ENCODE peak calls at places on chromosomes 11 and 22, in five cellular contexts. Z is cardiac fibroblast, W is foreskin fibroblast, D is A673, T is fibroblast of mammary gland. H is an unnamed sample.

GRCh38 chr11:85628771-85629341 is 463 bp downstream of the TMEM126B start:
- DNase-seq in Z (peak), W (peak), D (peak), T (peak), H (peak)

GRCh38 chr11:67563354-67564114 is 20.1 kb upstream of the GSTP1 start:
- DNase-seq in Z (peak), W (peak), D (no peak), T (peak), H (peak)

GRCh38 chr11:74783241-74783871 is 34.7 kb downstream of the RNF169 start:
- DNase-seq in Z (peak), W (peak), D (no peak), T (peak), H (peak)

GRCh38 chr22:18095101-18095805 is 15.4 kb upstream of the TUBA8 start:
- DNase-seq in Z (no peak), W (no peak), D (no peak), T (no peak), H (peak)

GRCh38 chr22:19022755-19023154 is 86.7 kb upstream of the PRODH start:
- DNase-seq in Z (no peak), W (no peak), D (no peak), T (no peak), H (no peak)

GRCh38 chr11:69538840-69539239 is 57.4 kb downstream of the LINC01488 start:
- DNase-seq in Z (no peak), W (no peak), D (no peak), T (no peak), H (no peak)

GRCh38 chr11:34165121-34165520 is 59.7 kb downstream of the NAT10 start:
- DNase-seq in Z (no peak), W (no peak), D (no peak), T (no peak), H (no peak)

GRCh38 chr22:46013460-46014416 is 36.8 kb upstream of the WNT7B start:
- DNase-seq in Z (peak), W (peak), D (peak), T (peak), H (peak)

GRCh38 chr22:41478473-41478872 is 9.6 kb downstream of the ACO2 start:
- DNase-seq in Z (no peak), W (no peak), D (no peak), T (no peak), H (no peak)

GRCh38 chr11:63818609-63819008 is 5.4 kb downstream of the SPINDOC start:
- DNase-seq in Z (no peak), W (no peak), D (no peak), T (no peak), H (no peak)
- TF ChIP-seq CTCF in Z (no peak), W (no peak), D (no peak), T (no peak), H (no peak)

DNA sequence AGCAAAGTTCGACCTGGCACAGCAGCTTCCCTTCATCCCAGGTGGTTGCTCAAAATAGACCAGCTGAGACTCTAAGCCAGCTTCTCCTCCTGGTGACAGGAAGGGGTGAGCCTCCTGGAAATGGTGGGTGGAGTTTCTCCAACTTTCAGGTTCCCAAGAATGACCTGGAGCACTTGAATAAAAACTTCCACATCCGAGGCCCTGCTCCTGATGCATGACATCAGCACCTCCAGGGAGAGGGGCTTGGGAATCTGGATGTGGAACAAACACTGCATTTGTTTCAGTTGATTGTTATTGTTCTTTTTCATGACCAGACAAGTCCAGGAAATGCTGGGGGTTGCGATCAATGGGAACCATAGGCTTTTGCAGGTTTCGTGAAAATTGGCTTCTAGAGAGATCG is 19.4 kb downstream of the ST14 start:
- DNase-seq in Z (no peak), W (no peak), D (no peak), T (no peak), H (no peak)
- H3K4me3 ChIP-seq in Z (no peak), W (no peak), D (no peak), T (no peak), H (no peak)

DNA sequence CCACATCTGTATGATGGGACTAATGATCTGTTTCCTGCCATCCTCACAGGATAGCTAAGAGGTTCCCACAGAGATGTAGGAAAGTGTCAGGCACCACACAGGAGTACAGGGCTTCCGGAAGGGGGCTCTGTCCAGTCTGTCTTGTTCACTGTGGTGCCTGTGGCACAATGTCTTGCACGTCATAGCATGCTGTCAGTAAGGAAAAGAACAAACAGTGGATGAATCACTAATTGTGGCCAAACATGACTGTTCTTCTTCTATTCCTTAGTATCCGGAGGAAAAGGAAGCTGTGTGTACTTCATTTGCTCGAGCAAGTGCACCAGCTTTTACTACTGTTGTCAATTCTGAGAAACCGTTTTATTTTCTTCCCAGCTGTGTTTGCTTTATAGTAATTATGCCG is 73.4 kb upstream of the YWHAH start:
- DNase-seq in Z (peak), W (peak), D (no peak), T (peak), H (peak)
- TF ChIP-seq CTCF in Z (peak), W (peak), D (no peak), T (peak), H (peak)

DNA sequence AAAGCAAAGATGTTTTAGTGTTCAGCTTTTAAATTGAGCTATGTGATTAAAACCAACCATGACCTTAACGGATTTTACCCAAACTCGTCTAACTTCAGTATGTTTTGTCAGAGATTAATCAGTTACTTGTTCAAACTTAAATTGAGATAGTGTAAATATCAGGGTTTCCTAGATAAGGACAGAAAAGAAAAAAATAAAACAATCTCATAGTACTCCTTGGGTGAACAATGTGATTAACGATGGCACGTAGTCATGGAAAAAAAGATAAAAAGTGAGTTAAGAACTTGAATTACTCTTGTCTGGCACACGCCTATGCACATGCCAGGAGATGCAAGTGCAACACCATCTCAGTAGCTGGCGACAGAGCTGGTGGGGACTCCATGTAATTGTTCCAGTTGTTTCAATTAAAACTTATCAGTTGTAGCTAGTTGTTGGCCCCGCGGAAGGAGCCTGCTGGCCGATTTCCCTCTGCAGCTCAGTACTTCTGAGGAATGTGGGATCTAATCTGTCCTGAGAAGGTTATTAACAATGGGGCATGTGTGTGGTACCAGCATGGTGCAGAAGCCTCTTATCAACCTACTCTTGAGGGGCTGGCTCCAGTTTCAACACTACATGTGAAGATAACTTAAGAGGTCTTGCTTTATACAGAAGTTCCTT is 3.0 kb downstream of the RASSF10 start:
- DNase-seq in Z (peak), W (no peak), D (no peak), T (no peak), H (no peak)
- H3K4me3 ChIP-seq in Z (no peak), W (no peak), D (no peak), T (no peak), H (no peak)

DNA sequence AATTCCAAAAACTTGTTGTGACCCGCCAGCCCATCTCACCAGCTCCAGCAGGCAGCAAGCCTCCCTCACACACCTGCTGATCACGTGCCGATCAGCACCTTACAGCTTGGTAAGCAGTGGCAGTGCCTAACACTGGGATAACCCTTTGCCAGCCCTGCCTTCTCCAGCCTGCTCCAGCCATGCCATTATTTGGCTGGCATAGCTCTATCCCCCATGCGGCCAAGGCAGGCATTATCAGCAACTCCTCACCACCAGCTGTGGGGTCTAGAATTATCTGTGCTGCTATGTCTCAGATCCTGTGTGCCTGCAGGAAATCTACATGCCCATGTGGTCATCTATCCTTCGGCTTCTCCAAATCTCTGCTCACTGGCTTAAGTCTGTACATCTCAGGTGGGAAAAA is 215.0 kb downstream of the ST3GAL4 start:
- DNase-seq in Z (no peak), W (no peak), D (peak), T (no peak), H (no peak)
- TF ChIP-seq CTCF in Z (no peak), W (no peak), D (peak), T (no peak), H (no peak)

GRCh38 chr22:36235585-36235984 is 3.7 kb downstream of the APOL2 start:
- DNase-seq in Z (no peak), W (no peak), D (no peak), T (no peak), H (no peak)

GRCh38 chr22:36237462-36238347 is 1.6 kb downstream of the APOL2 start:
- DNase-seq in Z (peak), W (peak), D (no peak), T (peak), H (peak)

GRCh38 chr22:36234919-36235318 is 4.4 kb downstream of the APOL2 start:
- DNase-seq in Z (peak), W (no peak), D (no peak), T (no peak), H (no peak)

GRCh38 chr22:36238348-36239149 is 778 bp downstream of the APOL2 start:
- DNase-seq in Z (peak), W (peak), D (peak), T (no peak), H (no peak)

GRCh38 chr22:36236338-36237319 is 2.7 kb downstream of the APOL2 start:
- DNase-seq in Z (no peak), W (no peak), D (no peak), T (no peak), H (no peak)
- H3K4me3 ChIP-seq in Z (peak), W (no peak), D (no peak), T (peak), H (no peak)

DNA sequence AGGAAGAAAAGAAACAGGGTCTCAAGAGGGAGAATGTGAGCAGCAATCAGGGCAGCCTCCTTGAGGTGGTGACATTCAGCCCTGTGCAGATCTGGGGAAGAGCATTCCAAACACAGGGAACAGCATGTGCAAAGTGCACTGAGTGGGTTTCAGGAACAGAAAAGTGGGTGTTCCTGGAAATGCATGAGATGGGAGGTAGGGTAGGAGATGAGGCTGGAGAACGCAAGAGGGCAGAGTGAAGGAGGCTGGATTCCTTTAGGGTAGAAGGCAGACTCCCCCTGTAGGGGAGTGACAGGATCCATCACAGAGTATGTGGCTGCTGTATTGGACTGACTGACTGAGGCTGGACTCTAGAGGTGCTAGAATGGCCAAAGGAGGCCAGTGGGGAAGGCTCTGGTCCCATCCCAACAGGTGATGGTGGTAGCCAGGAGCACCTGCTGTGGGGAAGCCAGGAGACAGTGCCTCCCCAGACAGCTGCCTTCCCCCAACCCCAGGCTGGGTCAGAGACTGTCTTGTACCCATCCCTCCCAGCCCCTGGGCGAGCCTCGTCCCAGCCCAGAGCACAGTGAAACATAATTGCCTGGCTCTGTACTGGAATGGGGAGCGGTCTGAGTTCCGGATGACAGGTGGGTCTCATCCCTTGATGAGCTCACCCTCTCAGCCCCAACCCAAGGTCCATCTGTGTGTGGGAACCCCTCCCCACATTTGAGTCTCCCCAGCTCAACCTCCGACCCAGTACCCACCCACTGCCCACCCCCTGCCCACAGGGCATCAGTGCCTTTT is 419.4 kb downstream of the MN1 start:
- DNase-seq in Z (no peak), W (no peak), D (no peak), T (no peak), H (no peak)
- TF ChIP-seq CTCF in Z (no peak), W (no peak), D (no peak), T (no peak), H (no peak)

GRCh38 chr11:72816404-72816990 is 2.3 kb downstream of the ATG16L2 start:
- DNase-seq in Z (no peak), W (peak), D (no peak), T (no peak), H (no peak)
- H3K4me3 ChIP-seq in Z (no peak), W (no peak), D (no peak), T (no peak), H (no peak)

DNA sequence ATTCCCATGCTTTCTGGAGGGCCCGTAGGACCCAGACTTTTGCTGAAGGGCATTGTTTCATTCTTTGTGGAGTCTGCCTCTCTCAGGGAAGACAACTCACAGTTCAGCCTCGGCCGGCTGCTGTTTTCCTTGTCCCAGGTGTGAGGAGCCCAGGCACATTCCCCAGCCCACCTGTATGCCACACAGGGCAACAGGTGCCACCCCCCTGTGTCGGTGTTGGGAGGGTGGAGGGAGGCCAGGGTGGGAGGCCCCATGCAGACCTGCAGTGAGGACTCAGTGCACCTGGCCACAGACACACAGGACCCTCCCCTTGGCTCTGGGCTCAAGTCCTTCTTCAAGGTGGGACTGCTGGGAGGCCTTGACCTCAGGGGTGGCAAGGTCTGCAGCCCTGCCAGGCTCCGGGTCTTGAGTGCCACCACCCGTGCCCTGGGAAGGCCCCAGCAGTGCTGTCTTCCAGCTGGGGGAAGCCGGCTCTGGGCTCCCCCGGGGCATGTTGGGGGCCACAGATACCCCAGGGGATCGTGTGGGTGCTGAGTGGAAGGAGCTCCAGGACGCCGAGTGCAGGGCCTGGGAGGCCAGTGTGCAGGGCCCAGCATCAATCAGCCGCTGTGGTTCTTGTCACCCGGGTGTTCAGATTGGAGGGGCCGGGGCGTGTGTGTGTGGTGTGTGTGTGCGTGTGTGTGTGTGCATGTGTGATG is 1286.1 kb downstream of the BRD1 start:
- DNase-seq in Z (no peak), W (no peak), D (no peak), T (no peak), H (no peak)
- TF ChIP-seq CTCF in Z (no peak), W (no peak), D (no peak), T (no peak), H (no peak)

GRCh38 chr11:72000591-72000867 is 1.8 kb downstream of the IL18BP start:
- DNase-seq in Z (no peak), W (no peak), D (no peak), T (no peak), H (no peak)

GRCh38 chr11:71998061-71998460 is 648 bp upstream of the IL18BP start:
- DNase-seq in Z (no peak), W (no peak), D (no peak), T (no peak), H (no peak)

GRCh38 chr11:71999813-72000590 is 1.3 kb downstream of the IL18BP start:
- DNase-seq in Z (no peak), W (no peak), D (no peak), T (no peak), H (no peak)

GRCh38 chr11:71998649-71999310 is at the start of gene IL18BP:
- DNase-seq in Z (no peak), W (no peak), D (no peak), T (no peak), H (no peak)

GRCh38 chr11:71999360-71999759 is 651 bp downstream of the IL18BP start:
- DNase-seq in Z (peak), W (peak), D (no peak), T (peak), H (peak)
- H3K4me3 ChIP-seq in Z (peak), W (peak), D (no peak), T (no peak), H (no peak)